ENCODE peak calls at places on chromosomes 6 and 20, in four cellular contexts. G is H9, B is mesendoderm, T is H1. Y is an unnamed sample.

GRCh38 chr6:134394905-134395304 is 77.0 kb upstream of the SGK1 start:
- DNase-seq in G (no peak), B (no peak), T (no peak), Y (no peak)

GRCh38 chr6:104531591-104531990 is 328.1 kb downstream of the HACE1 start:
- DNase-seq in G (no peak), B (no peak), T (no peak), Y (no peak)

GRCh38 chr20:57498425-57499400 is 26.2 kb downstream of the CTCFL start:
- DNase-seq in G (peak), B (peak), T (no peak), Y (no peak)

GRCh38 chr20:38386004-38386403 is 39.7 kb downstream of the LBP start:
- DNase-seq in G (no peak), B (no peak), T (no peak), Y (no peak)

GRCh38 chr6:28488916-28489365 is 26.7 kb downstream of the GPX6 start:
- DNase-seq in G (no peak), B (peak), T (peak), Y (peak)

GRCh38 chr6:27081931-27082330 is 165.6 kb upstream of the PRSS16 start:
- DNase-seq in G (no peak), B (no peak), T (no peak), Y (peak)

GRCh38 chr6:164151161-164151728 is 736.7 kb downstream of the QKI start:
- DNase-seq in G (no peak), B (peak), T (no peak), Y (no peak)

GRCh38 chr20:16701296-16701695 is 28.5 kb upstream of the SNRPB2 start:
- DNase-seq in G (peak), B (peak), T (no peak), Y (peak)

GRCh38 chr6:145310116-145310515 is 425.2 kb downstream of the EPM2A start:
- DNase-seq in G (no peak), B (no peak), T (no peak), Y (peak)

GRCh38 chr6:82959385-82959941 is 106.2 kb downstream of the UBE3D start:
- DNase-seq in G (peak), B (peak), T (peak), Y (peak)

GRCh38 chr20:44861547-44862006 is 23.9 kb upstream of the YWHAB start:
- DNase-seq in G (no peak), B (no peak), T (no peak), Y (no peak)

DNA sequence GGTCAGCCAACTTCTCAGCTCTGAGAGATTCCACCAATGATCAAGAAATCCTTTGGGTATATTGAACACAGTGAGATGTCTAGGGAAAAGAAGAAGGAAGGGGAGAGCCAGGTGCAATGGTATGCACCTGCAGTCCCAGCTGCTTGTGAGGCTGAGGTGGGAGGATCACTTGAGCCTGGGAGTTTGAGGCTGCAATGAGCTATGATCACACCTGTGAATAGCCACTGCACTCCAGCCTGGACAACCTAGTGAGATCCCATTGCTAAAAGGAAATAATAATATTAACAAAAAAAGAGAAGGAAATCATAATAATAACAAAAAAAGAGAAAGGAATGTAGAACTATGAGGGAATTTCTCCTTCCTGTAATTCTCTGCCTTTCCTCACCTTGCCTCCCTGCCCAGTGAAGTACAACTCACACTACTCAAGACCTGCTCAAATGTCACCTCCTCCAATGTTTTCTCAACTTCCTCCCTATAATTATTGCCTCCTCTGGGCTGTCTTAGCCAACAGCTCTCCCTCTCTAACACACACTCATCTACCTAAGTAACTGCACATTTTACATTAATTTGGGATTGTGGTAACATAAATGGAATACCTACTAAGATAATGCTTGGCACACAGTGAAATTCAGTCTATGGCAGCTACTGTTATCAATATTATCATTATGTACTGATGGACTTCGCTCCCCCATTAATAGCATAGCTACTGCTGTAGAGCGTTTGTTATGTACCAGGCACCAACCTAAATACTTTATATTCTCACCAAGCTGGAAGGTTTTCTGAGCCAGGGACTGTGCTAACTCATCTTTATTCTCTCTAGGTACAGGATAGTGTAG is 103.6 kb downstream of the KIF13A start:
- DNase-seq in G (no peak), B (no peak), T (no peak), Y (no peak)
- H3K4me2 ChIP-seq in G (no peak), B (no peak), T (no peak), Y (no peak)

DNA sequence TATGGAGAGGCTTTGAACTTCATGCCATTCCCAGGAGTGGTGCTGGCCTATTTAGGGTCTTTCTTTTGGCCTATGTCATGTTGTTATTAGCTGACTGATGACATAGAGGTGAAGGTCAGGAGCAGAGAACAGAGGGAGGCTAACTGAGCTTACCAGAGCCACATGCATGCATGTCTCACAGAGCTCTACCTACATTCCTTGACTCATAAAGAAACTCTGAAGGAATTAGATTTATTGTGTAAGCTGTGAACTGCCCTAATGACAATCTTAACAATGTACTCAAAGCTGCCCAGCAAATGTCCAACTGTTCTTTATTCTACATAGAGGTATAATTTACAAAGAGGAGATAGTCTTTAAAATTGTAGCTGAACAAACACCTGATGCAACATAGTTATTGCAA is 192.7 kb upstream of the CNR1 start:
- DNase-seq in G (no peak), B (no peak), T (no peak), Y (peak)
- H3K4ac ChIP-seq in G (no peak), B (no peak), T (no peak), Y (no peak)

DNA sequence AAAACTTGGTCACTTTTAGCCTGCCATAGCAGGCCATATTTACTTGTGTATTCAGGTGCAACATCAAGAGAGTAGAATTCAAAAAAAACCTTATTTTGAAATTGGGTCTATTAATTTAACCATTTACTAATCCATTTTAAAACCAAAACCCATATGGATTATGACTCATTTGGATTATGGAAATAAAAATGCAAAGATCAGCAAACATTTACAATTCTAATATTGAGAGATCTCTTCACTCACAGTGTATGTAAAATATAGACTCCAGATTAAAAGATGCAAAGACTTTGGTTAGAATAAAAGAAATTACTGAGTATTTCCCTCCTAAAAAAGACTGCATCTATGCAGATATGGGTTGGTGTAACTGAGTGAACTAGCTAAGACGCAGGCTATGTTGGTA is 14.1 kb upstream of the COX7A2 start:
- DNase-seq in G (no peak), B (no peak), T (no peak), Y (no peak)
- H3K27ac ChIP-seq in G (no peak), B (no peak), T (no peak), Y (peak)

GRCh38 chr6:117555882-117556498 is 46.3 kb downstream of the GOPC start:
- DNase-seq in G (no peak), B (no peak), T (no peak), Y (peak)
- H3K4me2 ChIP-seq in G (no peak), B (no peak), T (no peak), Y (no peak)

GRCh38 chr20:50649587-50649986 is 41.8 kb downstream of the RIPOR3 start:
- DNase-seq in G (no peak), B (peak), T (no peak), Y (no peak)
- H3K4ac ChIP-seq in G (no peak), B (no peak), T (no peak), Y (no peak)

DNA sequence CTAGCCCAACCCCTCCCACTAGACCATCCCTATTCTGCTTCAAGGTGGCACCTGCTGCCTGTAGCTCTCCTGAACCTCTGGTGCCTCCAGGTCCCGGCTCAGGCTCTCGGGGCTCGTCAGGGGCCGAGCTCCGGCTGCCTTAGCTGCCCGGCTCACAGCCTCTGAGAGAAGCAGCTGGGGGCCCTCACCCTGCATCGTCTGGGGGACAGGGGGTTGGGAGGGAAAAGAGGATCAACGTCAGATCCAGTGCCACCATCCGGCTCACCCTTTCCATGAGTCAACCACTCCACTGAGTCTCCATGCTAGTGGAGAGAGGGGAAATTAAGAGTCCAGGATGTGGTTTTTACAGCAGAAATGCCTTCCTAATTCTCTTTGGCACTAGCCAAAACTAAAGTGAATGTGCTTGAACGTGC is 13.0 kb downstream of the BAG6 start:
- DNase-seq in G (no peak), B (no peak), T (no peak), Y (no peak)
- H3K27ac ChIP-seq in G (no peak), B (no peak), T (no peak), Y (no peak)

DNA sequence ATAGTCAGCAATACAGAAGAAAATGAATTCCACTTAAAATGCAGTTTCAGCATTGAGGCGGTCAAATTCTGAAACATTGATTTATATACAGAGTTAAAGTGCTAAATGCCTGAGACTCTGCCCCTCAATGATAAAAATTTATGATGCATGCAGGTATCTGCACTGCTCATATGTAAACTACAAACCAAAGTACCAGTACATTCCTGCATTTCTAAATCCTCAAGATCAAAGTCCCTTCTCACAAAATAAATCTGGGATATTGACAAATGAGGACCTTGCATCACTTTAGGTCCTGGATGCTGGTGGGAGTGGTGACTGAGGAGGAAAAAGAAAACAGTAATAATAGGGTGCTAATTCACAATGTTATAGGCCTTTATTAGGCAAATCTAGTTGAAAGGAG is 101.9 kb downstream of the FIG4 start:
- DNase-seq in G (no peak), B (no peak), T (no peak), Y (peak)
- H3K4me2 ChIP-seq in G (no peak), B (no peak), T (no peak), Y (no peak)

Y was measured in trophoblast cell.